ENCODE peak calls at places on chromosomes 7 and 10, in seven cellular contexts. Z, Q, L, F, H, E and C are unnamed samples.

GRCh38 chr10:855079-855478 is 76.4 kb downstream of the LARP4B start:
- DNase-seq in E (no peak), F (no peak), H (no peak), L (no peak), Z (no peak), Q (no peak), C (no peak)

GRCh38 chr7:30143748-30144251 is 9.0 kb downstream of the MTURN start:
- DNase-seq in Z (no peak), L (no peak), H (no peak), Q (no peak), E (peak), F (no peak), C (no peak)

GRCh38 chr10:99337261-99337905 is 8.2 kb downstream of the CNNM1 start:
- DNase-seq in F (no peak), L (no peak), Q (no peak), E (no peak), H (no peak), Z (no peak), C (no peak)

GRCh38 chr7:33421384-33421783 is 292.0 kb downstream of the BBS9 start:
- DNase-seq in E (peak), Z (no peak), Q (no peak), H (no peak), F (no peak), L (no peak), C (peak)

GRCh38 chr10:28593811-28594210 is 60.9 kb downstream of the WAC start:
- DNase-seq in E (no peak), Q (no peak), Z (no peak), H (no peak), F (no peak), L (no peak), C (no peak)

GRCh38 chr7:35576037-35576573 is 118.8 kb downstream of the HERPUD2 start:
- DNase-seq in E (no peak), L (no peak), F (no peak), H (no peak), Q (no peak), Z (no peak), C (no peak)

GRCh38 chr10:13882112-13882711 is 295.4 kb downstream of the PRPF18 start:
- DNase-seq in E (peak), L (peak), H (peak), F (no peak), Z (peak), Q (no peak), C (peak)

GRCh38 chr7:154493594-154493993 is 441.4 kb downstream of the DPP6 start:
- DNase-seq in Z (no peak), Q (no peak), F (no peak), L (no peak), E (no peak), H (no peak), C (no peak)

GRCh38 chr10:91540714-91541113 is 92.2 kb downstream of the PPP1R3C start:
- DNase-seq in Q (no peak), F (no peak), Z (no peak), E (no peak), H (no peak), L (no peak), C (no peak)

GRCh38 chr7:20778063-20778721 is 8.5 kb downstream of the SP8 start:
- DNase-seq in Z (no peak), Q (no peak), F (no peak), E (no peak), L (no peak), H (no peak), C (peak)

GRCh38 chr7:64775289-64775688 is 18.9 kb upstream of the ZNF138 start:
- DNase-seq in F (no peak), H (no peak), L (no peak), Q (no peak), E (peak), Z (no peak), C (no peak)

GRCh38 chr7:151699920-151700319 is 177.0 kb downstream of the PRKAG2 start:
- DNase-seq in F (no peak), L (no peak), Q (no peak), Z (no peak), E (peak), H (no peak), C (no peak)

GRCh38 chr7:16712916-16713315 is 40.6 kb upstream of the TSPAN13 start:
- DNase-seq in Z (no peak), H (no peak), Q (no peak), F (no peak), L (no peak), E (peak), C (no peak)

GRCh38 chr7:36047254-36047653 is 105.8 kb upstream of the EEPD1 start:
- DNase-seq in L (no peak), H (no peak), E (no peak), F (no peak), Z (no peak), Q (no peak), C (no peak)

GRCh38 chr7:50653997-50654425 is 88.8 kb upstream of the DDC start:
- DNase-seq in Z (peak), E (peak), F (peak), Q (peak), L (peak), H (peak), C (no peak)

GRCh38 chr7:50650057-50650664 is 85.0 kb upstream of the DDC start:
- DNase-seq in L (no peak), Q (no peak), F (no peak), Z (no peak), E (no peak), H (no peak), C (no peak)

GRCh38 chr7:50653116-50653854 is 88.1 kb upstream of the DDC start:
- DNase-seq in F (no peak), Q (peak), Z (peak), E (no peak), L (peak), H (peak), C (no peak)

GRCh38 chr7:50651227-50651989 is 86.2 kb upstream of the DDC start:
- DNase-seq in H (no peak), Z (no peak), Q (no peak), E (no peak), F (no peak), L (no peak), C (no peak)

GRCh38 chr7:50652400-50653115 is 87.4 kb upstream of the DDC start:
- DNase-seq in L (no peak), Z (no peak), E (no peak), Q (no peak), H (no peak), F (no peak), C (no peak)
- TF ChIP-seq POLR2A in L (no peak), Z (no peak), E (no peak), Q (no peak), H (no peak), F (no peak), C (no peak)

GRCh38 chr7:12715372-12716133 is 28.1 kb downstream of the ARL4A start:
- DNase-seq in Q (peak), E (peak), H (peak), Z (peak), L (peak), F (peak), C (peak)
- TF ChIP-seq POLR2A in Q (peak), E (no peak), H (no peak), Z (peak), L (no peak), F (peak), C (peak)

GRCh38 chr7:26305048-26305868 is 13.6 kb downstream of the SNX10 start:
- DNase-seq in L (no peak), Z (no peak), E (no peak), H (no peak), Q (peak), F (no peak), C (no peak)
- TF ChIP-seq POLR2A in L (no peak), Z (no peak), E (no peak), H (no peak), Q (no peak), F (no peak), C (no peak)

DNA sequence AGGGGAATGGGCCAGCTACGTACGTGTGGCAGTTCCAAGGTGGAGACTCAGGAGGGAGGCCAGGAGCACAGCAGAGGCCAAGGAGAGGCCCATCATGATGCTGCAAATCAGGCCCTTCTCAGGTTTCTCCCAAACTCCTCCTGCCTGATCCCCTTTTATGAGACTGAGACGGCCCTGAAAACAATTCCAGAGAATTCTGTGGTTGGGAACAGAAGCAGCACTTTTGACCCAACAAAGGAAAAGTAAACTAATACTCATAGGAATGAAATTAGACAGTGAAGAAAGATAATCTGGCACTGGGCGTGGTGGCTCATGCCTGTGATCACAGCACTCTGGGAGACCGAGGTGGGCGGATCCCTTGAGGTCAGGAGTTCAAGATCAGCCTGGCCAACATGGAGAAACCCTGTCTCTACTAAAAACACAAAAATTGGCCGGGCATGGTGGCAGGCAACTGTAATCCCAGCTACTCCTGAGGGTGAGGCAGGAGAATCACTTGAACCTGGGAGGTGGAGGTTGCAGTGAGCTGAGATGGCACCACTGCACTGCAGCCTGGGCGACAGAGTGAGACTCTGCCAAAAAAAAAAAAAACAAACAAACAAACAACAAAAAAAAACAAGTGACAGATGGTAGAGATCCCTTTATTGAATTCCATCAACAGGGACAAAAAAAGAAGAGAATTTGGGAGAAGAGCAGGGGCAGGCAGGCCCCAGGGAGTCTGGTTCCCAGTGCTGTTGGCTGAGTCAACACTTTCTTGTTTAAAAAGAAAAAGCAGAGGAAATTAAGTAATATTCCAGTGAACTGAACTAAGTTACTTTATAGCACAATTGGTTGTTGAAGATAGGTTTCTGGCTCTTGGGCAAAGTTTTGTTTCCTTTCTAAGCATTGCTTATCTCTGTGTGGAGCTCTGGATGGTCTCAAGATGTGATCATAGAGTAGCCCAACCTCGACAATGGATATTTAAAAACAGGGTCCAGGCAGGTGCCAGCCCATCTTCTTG is at the start of gene CCL26:
- DNase-seq in H (peak), Q (peak), F (peak), L (peak), E (peak), Z (peak), C (no peak)
- TF ChIP-seq POLR2A in H (no peak), Q (no peak), F (no peak), L (no peak), E (no peak), Z (no peak), C (no peak)

GRCh38 chr10:71244638-71245419 is 32.5 kb downstream of the UNC5B start:
- DNase-seq in F (no peak), L (peak), Q (peak), H (peak), Z (no peak), E (peak), C (peak)
- TF ChIP-seq POLR2A in F (no peak), L (no peak), Q (no peak), H (no peak), Z (no peak), E (no peak), C (no peak)

GRCh38 chr10:17795807-17796596 is 13.1 kb upstream of the MRC1 start:
- DNase-seq in E (no peak), L (no peak), H (no peak), Z (no peak), Q (no peak), F (no peak), C (no peak)
- TF ChIP-seq POLR2A in E (no peak), L (no peak), H (no peak), Z (no peak), Q (no peak), F (no peak), C (no peak)